ENCODE peak calls at places on chromosomes 16 and 17, in four cellular contexts. One of them, this sample, is unnamed.

GRCh38 chr16:46894011-46894672 is 10.0 kb downstream of the GPT2 start:
- DNase-seq in H9: no peak
- DNase-seq in IMR-90: peak
- DNase-seq in H1: no peak
- DNase-seq in this sample: no peak

GRCh38 chr17:42553161-42553818 is 567 bp downstream of the HSD17B1 start:
- DNase-seq in H9: peak
- DNase-seq in IMR-90: no peak
- DNase-seq in H1: no peak
- DNase-seq in this sample: peak

GRCh38 chr16:75789237-75789636 is 62.9 kb upstream of the CPHXL start:
- DNase-seq in H9: no peak
- DNase-seq in IMR-90: peak
- DNase-seq in H1: no peak
- DNase-seq in this sample: peak

GRCh38 chr16:58628845-58629680 is 563 bp downstream of the CNOT1 start:
- DNase-seq in H9: peak
- DNase-seq in IMR-90: peak
- DNase-seq in H1: no peak
- DNase-seq in this sample: peak

GRCh38 chr17:29292992-29293889 is 707 bp downstream of the NUFIP2 start:
- DNase-seq in H9: peak
- DNase-seq in IMR-90: peak
- DNase-seq in H1: no peak
- DNase-seq in this sample: peak

GRCh38 chr17:69672924-69673323 is 258.4 kb downstream of the MAP2K6 start:
- DNase-seq in H9: no peak
- DNase-seq in IMR-90: peak
- DNase-seq in H1: no peak
- DNase-seq in this sample: peak

GRCh38 chr16:67833035-67833417 is 9.1 kb upstream of the THAP11 start:
- DNase-seq in H9: no peak
- DNase-seq in IMR-90: peak
- DNase-seq in H1: no peak
- DNase-seq in this sample: no peak

GRCh38 chr16:11497329-11497805 is 89.4 kb downstream of the LITAF start:
- DNase-seq in H9: peak
- DNase-seq in IMR-90: peak
- DNase-seq in H1: no peak
- DNase-seq in this sample: peak

GRCh38 chr16:27651299-27651698 is 101.4 kb downstream of the KATNIP start:
- DNase-seq in H9: no peak
- DNase-seq in IMR-90: no peak
- DNase-seq in H1: no peak
- DNase-seq in this sample: no peak

GRCh38 chr17:62778990-62779681 is 29.0 kb downstream of the MARCHF10 start:
- DNase-seq in H9: peak
- DNase-seq in IMR-90: peak
- DNase-seq in H1: no peak
- DNase-seq in this sample: peak

GRCh38 chr16:66728804-66729203 is 22.6 kb downstream of the DYNC1LI2 start:
- DNase-seq in H9: no peak
- DNase-seq in IMR-90: no peak
- DNase-seq in H1: no peak
- DNase-seq in this sample: no peak

GRCh38 chr16:87317766-87318121 is 552 bp upstream of the C16orf95 start:
- DNase-seq in H9: no peak
- DNase-seq in IMR-90: peak
- DNase-seq in H1: no peak
- DNase-seq in this sample: peak

GRCh38 chr17:63116967-63117366 is 150.9 kb downstream of the TANC2 start:
- DNase-seq in H9: no peak
- DNase-seq in IMR-90: peak
- DNase-seq in H1: no peak
- DNase-seq in this sample: peak

GRCh38 chr17:62692721-62693431 is 65.4 kb downstream of the MRC2 start:
- DNase-seq in H9: peak
- DNase-seq in IMR-90: no peak
- DNase-seq in H1: no peak
- DNase-seq in this sample: peak

GRCh38 chr17:35775039-35775438 is 14.4 kb downstream of the C17orf50 start:
- DNase-seq in H9: no peak
- DNase-seq in IMR-90: no peak
- DNase-seq in H1: no peak
- DNase-seq in this sample: no peak

GRCh38 chr17:35774499-35774898 is 13.8 kb downstream of the C17orf50 start:
- DNase-seq in H9: no peak
- DNase-seq in IMR-90: peak
- DNase-seq in H1: no peak
- DNase-seq in this sample: no peak

GRCh38 chr17:35775583-35775982 is 14.9 kb downstream of the C17orf50 start:
- DNase-seq in H9: no peak
- DNase-seq in IMR-90: no peak
- DNase-seq in H1: no peak
- DNase-seq in this sample: no peak

GRCh38 chr17:35773129-35773528 is 12.4 kb downstream of the C17orf50 start:
- DNase-seq in H9: no peak
- DNase-seq in IMR-90: no peak
- DNase-seq in H1: no peak
- DNase-seq in this sample: no peak

GRCh38 chr17:35773674-35774425 is 13.2 kb downstream of the C17orf50 start:
- DNase-seq in H9: no peak
- DNase-seq in IMR-90: no peak
- DNase-seq in H1: no peak
- DNase-seq in this sample: no peak
- H3K14ac ChIP-seq in H9: no peak
- H3K14ac ChIP-seq in IMR-90: no peak
- H3K14ac ChIP-seq in H1: no peak
- H3K14ac ChIP-seq in this sample: no peak

DNA sequence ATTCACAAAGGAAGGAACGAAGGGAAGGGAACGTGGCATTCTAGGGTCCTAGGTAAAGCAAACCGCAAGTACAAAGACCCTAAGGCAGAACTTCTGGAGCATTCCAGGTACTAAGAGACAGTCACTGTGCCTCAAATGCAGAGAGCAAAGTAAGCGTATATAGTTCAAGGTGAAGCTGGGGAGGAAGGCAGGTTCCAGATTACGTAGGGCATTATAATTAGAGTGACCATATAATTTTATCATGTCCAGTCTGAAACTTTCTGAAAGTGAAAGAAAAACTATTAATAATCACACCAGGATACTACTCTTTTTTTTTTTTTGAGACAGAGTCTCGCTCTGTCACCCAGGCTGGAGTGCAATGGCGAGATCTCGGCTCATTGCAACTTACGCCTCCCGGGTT is 25.7 kb downstream of the METTL16 start:
- DNase-seq in H9: no peak
- DNase-seq in IMR-90: no peak
- DNase-seq in H1: no peak
- DNase-seq in this sample: no peak
- H3K4ac ChIP-seq in H9: no peak
- H3K4ac ChIP-seq in IMR-90: peak
- H3K4ac ChIP-seq in H1: no peak
- H3K4ac ChIP-seq in this sample: no peak

GRCh38 chr17:78588258-78589030 is 11.2 kb upstream of the DNAH17 start:
- DNase-seq in H9: no peak
- DNase-seq in IMR-90: no peak
- DNase-seq in H1: no peak
- DNase-seq in this sample: no peak

GRCh38 chr17:78589885-78590284 is 12.7 kb upstream of the DNAH17 start:
- DNase-seq in H9: no peak
- DNase-seq in IMR-90: no peak
- DNase-seq in H1: no peak
- DNase-seq in this sample: peak

GRCh38 chr17:78591263-78591671 is 14.1 kb upstream of the DNAH17 start:
- DNase-seq in H9: no peak
- DNase-seq in IMR-90: no peak
- DNase-seq in H1: no peak
- DNase-seq in this sample: no peak

GRCh38 chr17:78592991-78593329 is 15.8 kb upstream of the DNAH17 start:
- DNase-seq in H9: no peak
- DNase-seq in IMR-90: no peak
- DNase-seq in H1: no peak
- DNase-seq in this sample: peak

DNA sequence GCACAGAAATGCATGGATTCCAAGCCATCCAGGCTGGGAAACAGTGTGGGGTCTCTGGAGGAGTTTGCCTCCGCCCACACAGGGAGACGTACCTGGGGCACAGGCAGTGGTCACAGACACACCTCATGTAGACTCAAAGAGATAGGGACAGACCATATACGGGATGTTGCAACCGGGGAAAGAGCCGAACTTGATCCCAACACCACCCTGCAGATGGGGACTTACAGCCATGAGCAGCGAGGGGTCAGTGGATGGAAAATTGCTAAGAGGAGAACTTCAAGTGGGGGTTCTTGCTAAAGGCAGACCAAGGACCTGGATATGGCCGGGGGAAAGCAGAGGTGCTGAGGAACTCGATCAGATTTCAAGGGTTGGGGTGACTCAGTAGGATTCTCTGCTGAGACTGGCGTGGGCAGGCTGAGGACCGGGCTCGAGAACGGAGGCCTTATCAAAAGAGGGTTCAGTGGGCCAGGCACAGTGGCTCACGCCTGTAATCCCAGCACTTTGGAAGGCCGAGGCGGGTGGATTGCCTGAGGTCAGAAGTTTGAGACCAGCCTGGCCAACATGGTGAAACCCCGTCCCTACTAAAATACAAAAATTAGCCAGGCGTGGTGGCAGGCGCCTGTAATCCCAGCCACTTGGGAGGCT is 12.0 kb upstream of the DNAH17 start:
- DNase-seq in H9: no peak
- DNase-seq in IMR-90: no peak
- DNase-seq in H1: no peak
- DNase-seq in this sample: no peak
- H3K9ac ChIP-seq in H9: no peak
- H3K9ac ChIP-seq in IMR-90: no peak
- H3K9ac ChIP-seq in H1: no peak
- H3K9ac ChIP-seq in this sample: no peak

GRCh38 chr17:7427549-7427948 is 1.1 kb upstream of the SPEM3 start:
- DNase-seq in H9: no peak
- DNase-seq in IMR-90: no peak
- DNase-seq in H1: no peak
- DNase-seq in this sample: no peak
- H3K14ac ChIP-seq in H9: no peak
- H3K14ac ChIP-seq in IMR-90: no peak
- H3K14ac ChIP-seq in H1: no peak
- H3K14ac ChIP-seq in this sample: no peak

GRCh38 chr16:383326-384020 is 1.7 kb upstream of the PGAP6 start:
- DNase-seq in H9: peak
- DNase-seq in IMR-90: no peak
- DNase-seq in H1: peak
- DNase-seq in this sample: peak

GRCh38 chr16:379961-380836 is 1.6 kb downstream of the PGAP6 start:
- DNase-seq in H9: no peak
- DNase-seq in IMR-90: no peak
- DNase-seq in H1: no peak
- DNase-seq in this sample: no peak

GRCh38 chr16:380837-381787 is 666 bp downstream of the PGAP6 start:
- DNase-seq in H9: no peak
- DNase-seq in IMR-90: peak
- DNase-seq in H1: no peak
- DNase-seq in this sample: no peak

GRCh38 chr16:379183-379960 is 2.4 kb downstream of the PGAP6 start:
- DNase-seq in H9: peak
- DNase-seq in IMR-90: no peak
- DNase-seq in H1: peak
- DNase-seq in this sample: peak

GRCh38 chr16:381788-382717 is at the start of gene PGAP6:
- DNase-seq in H9: no peak
- DNase-seq in IMR-90: peak
- DNase-seq in H1: no peak
- DNase-seq in this sample: peak
- H3K4ac ChIP-seq in H9: no peak
- H3K4ac ChIP-seq in IMR-90: peak
- H3K4ac ChIP-seq in H1: peak
- H3K4ac ChIP-seq in this sample: peak

GRCh38 chr16:57271063-57271345 is 13.5 kb downstream of the PLLP start:
- DNase-seq in H9: no peak
- DNase-seq in IMR-90: no peak
- DNase-seq in H1: no peak
- DNase-seq in this sample: no peak

GRCh38 chr16:57266531-57267268 is 17.8 kb downstream of the PLLP start:
- DNase-seq in H9: no peak
- DNase-seq in IMR-90: no peak
- DNase-seq in H1: no peak
- DNase-seq in this sample: no peak

GRCh38 chr16:57270221-57271062 is 14.0 kb downstream of the PLLP start:
- DNase-seq in H9: no peak
- DNase-seq in IMR-90: no peak
- DNase-seq in H1: no peak
- DNase-seq in this sample: no peak

GRCh38 chr16:57271867-57272495 is 12.5 kb downstream of the PLLP start:
- DNase-seq in H9: no peak
- DNase-seq in IMR-90: no peak
- DNase-seq in H1: no peak
- DNase-seq in this sample: no peak

DNA sequence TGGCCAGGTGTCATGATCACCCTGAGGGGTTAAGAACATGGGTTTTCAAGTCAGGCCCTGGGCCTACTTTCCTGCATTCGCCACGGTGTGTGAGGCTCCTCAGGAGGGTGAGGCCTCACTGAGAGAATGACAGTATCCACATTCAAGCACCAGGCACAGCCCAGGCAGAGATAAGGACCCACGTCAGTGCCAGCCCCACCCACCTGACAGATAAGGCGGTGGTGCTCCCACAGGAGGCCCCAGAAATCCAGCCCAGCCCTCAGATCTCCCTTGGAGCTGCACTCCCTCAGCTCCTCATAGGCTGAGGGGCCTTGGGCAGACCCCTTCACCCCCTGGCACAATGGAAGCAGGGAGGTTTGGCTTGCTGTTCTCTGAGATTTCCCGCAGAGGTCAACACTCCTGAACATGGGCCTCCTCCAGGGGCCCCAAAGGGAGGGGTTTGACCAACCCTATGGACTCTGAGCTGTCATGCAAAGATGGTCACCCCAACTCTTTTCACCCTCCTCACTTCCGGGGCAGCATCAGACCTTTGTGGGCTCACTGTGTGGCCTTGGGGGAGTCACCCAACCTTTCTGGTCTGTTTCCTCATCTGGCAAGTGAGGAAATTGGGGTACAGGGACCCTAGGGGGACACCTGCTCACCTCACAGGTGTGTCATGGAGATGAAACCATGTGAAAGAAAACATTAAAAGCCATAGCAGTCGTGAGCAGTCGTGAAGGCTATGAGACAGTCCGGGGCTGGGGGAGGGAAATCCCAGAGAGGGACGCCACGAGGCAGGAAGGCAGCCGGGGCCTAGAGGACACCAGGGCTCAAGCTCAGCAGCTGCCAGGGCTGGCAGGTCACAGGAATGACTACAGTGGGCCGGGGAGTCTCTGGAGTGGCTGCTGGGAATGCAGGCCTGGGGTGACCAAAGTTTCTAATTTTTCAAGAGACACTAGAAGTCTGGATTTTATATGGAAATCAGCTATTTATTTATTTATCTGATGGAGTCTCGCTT is 15.4 kb downstream of the PLLP start:
- DNase-seq in H9: no peak
- DNase-seq in IMR-90: peak
- DNase-seq in H1: no peak
- DNase-seq in this sample: no peak
- H3K9ac ChIP-seq in H9: no peak
- H3K9ac ChIP-seq in IMR-90: no peak
- H3K9ac ChIP-seq in H1: no peak
- H3K9ac ChIP-seq in this sample: no peak